ENCODE peak calls at places on chromosomes 16 and 17, in four cellular contexts. M is right lobe of liver, T is body of pancreas, Z is sigmoid colon. D is an unnamed sample.

GRCh38 chr17:76638263-76638662 is 5.3 kb downstream of the ST6GALNAC1 start:
- DNase-seq in T (no peak), Z (no peak), M (no peak), D (no peak)

GRCh38 chr17:60040843-60041242 is 37.9 kb downstream of the HEATR6 start:
- DNase-seq in T (no peak), Z (no peak), M (no peak), D (no peak)

GRCh38 chr16:28875134-28876015 is 2.9 kb upstream of the ATP2A1 start:
- DNase-seq in T (no peak), Z (no peak), M (no peak), D (peak)

GRCh38 chr17:70205386-70205785 is 36.1 kb downstream of the KCNJ2 start:
- DNase-seq in T (no peak), Z (no peak), M (no peak), D (no peak)

GRCh38 chr16:65032397-65032796 is 89.5 kb downstream of the CDH11 start:
- DNase-seq in Z (no peak), T (no peak), M (no peak), D (no peak)

GRCh38 chr17:57874434-57875108 is 24.7 kb upstream of the MRPS23 start:
- DNase-seq in M (peak), T (peak), Z (peak), D (peak)

GRCh38 chr17:37283414-37283961 is 92.3 kb upstream of the C17orf78 start:
- DNase-seq in T (no peak), M (no peak), Z (no peak), D (no peak)

GRCh38 chr16:72189865-72190371 is 18.0 kb upstream of the PMFBP1 start:
- DNase-seq in M (no peak), Z (no peak), T (peak), D (no peak)

GRCh38 chr17:2250140-2251095 is 53.2 kb downstream of the SMG6 start:
- DNase-seq in M (no peak), T (no peak), Z (no peak), D (no peak)

GRCh38 chr16:52812945-52813556 is 239.6 kb downstream of the CHD9NB start:
- DNase-seq in M (no peak), T (no peak), Z (no peak), D (no peak)

GRCh38 chr17:44465276-44465675 is 37.9 kb downstream of the GPATCH8 start:
- DNase-seq in Z (no peak), M (no peak), T (no peak), D (no peak)

GRCh38 chr17:27578718-27579085 is 52.3 kb upstream of the LGALS9 start:
- DNase-seq in M (no peak), Z (no peak), T (no peak), D (no peak)

GRCh38 chr17:4718276-4718675 is 7.8 kb downstream of the ARRB2 start:
- DNase-seq in Z (no peak), M (peak), T (no peak), D (no peak)

GRCh38 chr17:4717791-4718190 is 7.4 kb downstream of the ARRB2 start:
- DNase-seq in T (no peak), M (peak), Z (no peak), D (peak)

GRCh38 chr17:4716081-4716480 is 5.6 kb downstream of the ARRB2 start:
- DNase-seq in T (no peak), Z (no peak), M (peak), D (no peak)

GRCh38 chr17:4712526-4712925 is 2.1 kb downstream of the ARRB2 start:
- DNase-seq in T (peak), Z (no peak), M (peak), D (no peak)

DNA sequence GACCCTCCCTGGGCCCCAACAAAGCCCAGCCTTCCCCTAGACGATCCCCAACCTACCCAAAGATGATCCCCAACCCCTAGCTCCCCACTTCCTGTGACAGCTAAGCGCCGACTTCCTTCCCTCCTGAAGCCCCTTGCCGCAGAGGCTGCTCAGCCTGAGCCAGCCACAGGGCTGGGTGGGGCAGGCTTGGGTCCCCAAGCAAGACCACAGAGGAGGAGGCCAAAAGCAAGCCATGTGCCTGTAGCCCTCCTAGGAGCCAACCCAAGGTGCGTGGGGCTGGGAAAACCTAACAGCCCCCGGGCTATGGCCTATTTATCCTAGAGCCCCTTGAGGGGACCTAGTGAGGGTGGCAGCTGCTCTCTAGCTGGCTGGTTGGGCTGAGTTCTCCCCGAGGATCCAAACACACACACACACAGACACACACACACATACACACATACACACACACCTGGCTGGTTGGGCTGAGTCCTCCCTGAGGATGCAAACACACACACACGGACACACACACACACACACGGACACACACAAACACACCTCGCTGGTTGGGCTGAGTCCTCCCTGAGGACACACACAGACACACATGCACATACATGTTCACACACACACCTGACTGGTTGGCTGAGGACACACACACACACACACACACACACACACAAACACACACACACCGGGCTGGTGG is 4.8 kb downstream of the ARRB2 start:
- DNase-seq in Z (no peak), M (peak), T (no peak), D (peak)
- H3K4me3 ChIP-seq in Z (no peak), M (no peak), T (no peak), D (peak)

GRCh38 chr17:31509805-31510177 is 118.3 kb downstream of the RAB11FIP4 start:
- DNase-seq in Z (no peak), M (no peak), T (peak), D (no peak)

GRCh38 chr17:31510273-31511175 is 119.0 kb downstream of the RAB11FIP4 start:
- DNase-seq in T (peak), M (no peak), Z (no peak), D (peak)

GRCh38 chr17:31511176-31511540 is 119.7 kb downstream of the RAB11FIP4 start:
- DNase-seq in T (peak), M (no peak), Z (no peak), D (peak)

GRCh38 chr17:31508310-31509094 is 117.0 kb downstream of the RAB11FIP4 start:
- DNase-seq in T (no peak), M (peak), Z (no peak), D (peak)

GRCh38 chr17:31509095-31509804 is 117.8 kb downstream of the RAB11FIP4 start:
- DNase-seq in M (no peak), T (no peak), Z (no peak), D (peak)
- H3K4me3 ChIP-seq in M (no peak), T (no peak), Z (no peak), D (peak)

GRCh38 chr17:40097087-40097486 is 3.3 kb downstream of the NR1D1 start:
- DNase-seq in Z (peak), M (no peak), T (no peak), D (no peak)

GRCh38 chr17:40095356-40095943 is 4.9 kb downstream of the NR1D1 start:
- DNase-seq in T (peak), M (no peak), Z (peak), D (no peak)

GRCh38 chr17:40094874-40095273 is 5.5 kb downstream of the NR1D1 start:
- DNase-seq in M (no peak), Z (peak), T (no peak), D (no peak)

GRCh38 chr17:40097931-40098845 is 2.2 kb downstream of the NR1D1 start:
- DNase-seq in T (peak), Z (peak), M (peak), D (no peak)

GRCh38 chr17:40095944-40096791 is 4.2 kb downstream of the NR1D1 start:
- DNase-seq in T (peak), M (no peak), Z (peak), D (peak)
- H3K4me3 ChIP-seq in T (no peak), M (no peak), Z (peak), D (peak)

GRCh38 chr17:49632201-49632600 is 45.7 kb downstream of the SPOP start:
- DNase-seq in M (no peak), T (no peak), Z (no peak), D (no peak)

GRCh38 chr17:49635121-49635520 is 42.8 kb downstream of the SPOP start:
- DNase-seq in T (no peak), M (no peak), Z (no peak), D (no peak)

GRCh38 chr17:49634487-49634865 is 43.4 kb downstream of the SPOP start:
- DNase-seq in Z (no peak), M (no peak), T (no peak), D (no peak)

GRCh38 chr17:49633250-49633649 is 44.6 kb downstream of the SPOP start:
- DNase-seq in Z (no peak), T (no peak), M (no peak), D (no peak)

GRCh38 chr17:49633762-49634486 is 44.0 kb downstream of the SPOP start:
- DNase-seq in M (no peak), Z (no peak), T (no peak), D (no peak)
- H3K4me3 ChIP-seq in M (no peak), Z (no peak), T (no peak), D (no peak)

DNA sequence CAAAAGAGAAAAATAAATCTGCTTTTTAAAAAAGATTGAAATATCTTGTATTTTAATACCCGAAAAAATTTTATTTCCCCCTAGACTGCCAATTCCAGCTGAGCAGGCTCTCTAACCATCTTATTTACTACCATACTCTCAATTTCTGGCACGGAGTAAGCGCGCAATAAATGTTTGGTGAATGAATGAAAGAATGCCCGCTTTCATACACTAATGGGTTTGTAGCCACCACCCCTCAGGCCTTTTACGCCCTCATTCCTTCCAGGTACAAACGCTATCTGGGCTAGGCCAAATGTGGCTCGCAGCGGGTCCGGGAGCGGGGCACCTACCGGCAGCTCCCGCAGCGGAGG is 557 bp upstream of the PLD2 start:
- DNase-seq in T (peak), Z (no peak), M (no peak), D (no peak)
- H3K4me3 ChIP-seq in T (peak), Z (peak), M (peak), D (peak)

GRCh38 chr16:49557070-49557446 is 183.5 kb downstream of the C16orf78 start:
- DNase-seq in Z (no peak), M (no peak), T (no peak), D (peak)
- H3K4me3 ChIP-seq in Z (no peak), M (no peak), T (no peak), D (no peak)

GRCh38 chr16:86618431-86619262 is 40.3 kb downstream of the FOXL1 start:
- DNase-seq in Z (no peak), M (no peak), T (no peak), D (no peak)
- H3K4me3 ChIP-seq in Z (peak), M (no peak), T (no peak), D (no peak)